ENCODE peak calls at places on chromosome 12, in six cellular contexts. E is upper lobe of right lung; H is aorta; M is tibial artery; Q is CD4-positive, alpha-beta T cell; A is heart left ventricle. L is an unnamed sample.
A peak's percentile ranks its signal among the peaks of the same experiment; 100 is the strongest.

GRCh38 chr12:27781680-27782079 is 1.6 kb upstream of the MANSC4 start:
- DNase-seq in A (no peak), E (no peak), Q (no peak), M (no peak), H (no peak), L (no peak)

GRCh38 chr12:100346660-100347059 is 10.2 kb upstream of the SLC17A8 start:
- DNase-seq in Q (no peak), H (no peak), E (no peak), A (no peak), M (no peak), L (no peak)

GRCh38 chr12:107485731-107486130 is 199.9 kb upstream of the PWP1 start:
- DNase-seq in Q (no peak), M (no peak), A (no peak), E (no peak), H (no peak), L (no peak)

GRCh38 chr12:46915861-46916260 is 90.1 kb upstream of the SLC38A4 start:
- DNase-seq in H (no peak), M (no peak), Q (no peak), E (no peak), A (no peak), L (no peak)

GRCh38 chr12:62414180-62414579 is 52.4 kb upstream of the MON2 start:
- DNase-seq in Q (no peak), E (no peak), A (peak; percentile 15), H (no peak), M (no peak), L (no peak)

GRCh38 chr12:28787151-28787550 is 361.9 kb upstream of the FAR2 start:
- DNase-seq in E (no peak), H (no peak), Q (no peak), A (no peak), M (no peak), L (no peak)

GRCh38 chr12:105419606-105420005 is 89.1 kb downstream of the C12orf75 start:
- DNase-seq in A (no peak), E (no peak), Q (no peak), M (no peak), H (no peak), L (no peak)

GRCh38 chr12:72074956-72075355 is 136.3 kb downstream of the TPH2 start:
- DNase-seq in M (no peak), A (no peak), H (no peak), E (no peak), Q (no peak), L (no peak)

GRCh38 chr12:98425859-98426258 is 89.5 kb upstream of the TMPO start:
- DNase-seq in E (no peak), H (no peak), Q (no peak), A (no peak), M (no peak), L (no peak)

GRCh38 chr12:125124320-125124966 is 59.2 kb downstream of the AACS start:
- DNase-seq in H (no peak), E (no peak), A (no peak), M (no peak), Q (no peak), L (no peak)

GRCh38 chr12:12979731-12980259 is 20.3 kb downstream of the HEBP1 start:
- DNase-seq in M (no peak), Q (no peak), A (no peak), E (no peak), H (no peak), L (no peak)

GRCh38 chr12:119486599-119487154 is 106.9 kb upstream of the TMEM233 start:
- DNase-seq in M (no peak), H (no peak), A (no peak), Q (no peak), E (no peak), L (no peak)

GRCh38 chr12:12398026-12398859 is 41.4 kb downstream of the BORCS5 start:
- DNase-seq in A (peak; percentile 68), H (peak; percentile 71), E (peak; percentile 67), M (peak; percentile 81), Q (no peak), L (no peak)

GRCh38 chr12:15774819-15775218 is 14.4 kb downstream of the EPS8 start:
- DNase-seq in H (no peak), A (no peak), Q (no peak), E (no peak), M (no peak), L (no peak)

GRCh38 chr12:4307593-4308333 is 13.2 kb upstream of the TIGAR start:
- DNase-seq in A (peak; percentile 75), E (peak; percentile 72), Q (no peak), M (peak; percentile 42), H (no peak), L (peak; percentile 43)

GRCh38 chr12:106753526-106753925 is 21.0 kb upstream of the RIC8B start:
- DNase-seq in A (no peak), H (no peak), M (no peak), Q (no peak), E (no peak), L (no peak)

GRCh38 chr12:95763809-95764253 is 26.7 kb downstream of the NTN4 start:
- DNase-seq in Q (no peak), A (peak; percentile 50), E (no peak), M (peak; percentile 44), H (peak; percentile 49), L (no peak)

GRCh38 chr12:13536219-13536910 is 339.8 kb downstream of the EMP1 start:
- DNase-seq in M (no peak), H (no peak), Q (no peak), E (no peak), A (no peak), L (no peak)

GRCh38 chr12:113471619-113472171 is at the start of gene LHX5:
- DNase-seq in H (no peak), M (no peak), E (no peak), A (no peak), Q (no peak), L (no peak)

GRCh38 chr12:95815635-95816212 is 25.2 kb upstream of the NTN4 start:
- DNase-seq in Q (no peak), A (no peak), E (no peak), H (no peak), M (no peak), L (no peak)

GRCh38 chr12:1688086-1688710 is 2.7 kb upstream of the ADIPOR2 start:
- DNase-seq in A (no peak), E (no peak), H (no peak), Q (no peak), M (no peak), L (no peak)

DNA sequence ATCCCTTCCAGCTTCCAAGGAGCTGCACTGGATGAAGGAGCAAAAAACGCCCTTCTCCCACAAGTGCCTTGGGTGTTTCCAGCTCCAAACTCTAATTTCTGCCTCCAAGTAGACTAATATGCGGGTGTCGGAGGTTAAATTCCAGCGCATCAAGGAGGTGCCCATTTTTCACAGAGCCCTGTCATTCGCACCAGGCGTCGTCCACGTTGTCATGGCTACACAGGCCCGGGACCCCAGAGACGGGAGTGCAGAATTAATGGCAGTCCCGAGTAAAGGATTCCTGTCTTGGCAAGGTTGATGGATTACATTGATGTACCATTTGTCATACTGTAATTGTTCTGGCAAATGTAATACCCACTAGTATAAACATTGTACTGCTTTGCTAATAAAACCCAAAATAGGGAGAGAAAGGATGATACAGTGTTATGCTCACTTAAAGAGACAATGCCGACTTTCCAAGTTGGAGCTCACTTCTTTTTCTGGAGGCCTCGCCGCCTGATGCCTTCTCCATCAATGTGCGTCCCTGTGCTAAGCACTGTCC is 222.9 kb upstream of the MYL2 start:
- DNase-seq in Q (no peak), M (no peak), A (no peak), E (no peak), H (no peak), L (no peak)
- H3K27ac ChIP-seq in Q (no peak overlapping the region), M (no peak overlapping the region), A (no peak overlapping the region), E (no peak overlapping the region), H (no peak overlapping the region), L (no peak overlapping the region)

GRCh38 chr12:6328945-6329692 is 12.8 kb downstream of the TNFRSF1A start:
- DNase-seq in E (no peak), M (no peak), A (no peak), H (peak; percentile 57), Q (no peak), L (no peak)

GRCh38 chr12:6327591-6328041 is 14.3 kb downstream of the TNFRSF1A start:
- DNase-seq in Q (no peak), A (no peak), M (no peak), E (no peak), H (peak; percentile 60), L (no peak)

GRCh38 chr12:6328045-6328779 is 13.7 kb downstream of the TNFRSF1A start:
- DNase-seq in Q (no peak), A (no peak), M (no peak), H (no peak), E (no peak), L (no peak)

GRCh38 chr12:6326316-6326959 is 15.4 kb downstream of the TNFRSF1A start:
- DNase-seq in H (peak; percentile 52), M (no peak), A (peak; percentile 66), E (no peak), Q (no peak), L (no peak)

DNA sequence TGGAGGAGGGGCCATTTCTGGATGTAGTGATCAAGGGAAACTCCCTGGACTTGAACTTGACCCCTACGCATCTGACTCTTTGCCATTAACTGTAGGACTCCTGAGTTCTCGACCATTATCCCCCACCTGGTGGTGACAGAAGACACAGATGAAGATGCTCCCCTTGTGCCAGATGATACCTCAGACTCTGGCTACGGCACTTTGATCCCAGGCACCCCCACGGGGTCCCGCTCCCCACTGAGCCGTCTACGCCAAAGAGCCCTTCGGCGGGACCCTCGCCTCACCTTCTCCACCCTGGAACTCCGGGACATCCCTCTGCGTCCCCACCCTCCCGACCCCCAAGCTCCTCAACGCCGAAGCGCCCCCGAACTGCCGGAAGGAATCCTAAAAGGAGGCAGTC is 14.7 kb downstream of the TNFRSF1A start:
- DNase-seq in Q (no peak), E (no peak), M (no peak), H (no peak), A (no peak), L (no peak)
- H3K27ac ChIP-seq in Q (no peak overlapping the region), E (peak overlapping the region; percentile 20), M (peak overlapping the region; percentile 45), H (no peak overlapping the region), A (peak overlapping the region; percentile 59), L (no peak overlapping the region)

GRCh38 chr12:55820679-55821078 is 2.8 kb downstream of the ORMDL2 start:
- DNase-seq in A (no peak), H (no peak), Q (no peak), E (no peak), M (no peak), L (no peak)
- H3K27ac ChIP-seq in A (no peak overlapping the region), H (no peak overlapping the region), Q (no peak overlapping the region), E (no peak overlapping the region), M (no peak overlapping the region), L (no peak overlapping the region)

DNA sequence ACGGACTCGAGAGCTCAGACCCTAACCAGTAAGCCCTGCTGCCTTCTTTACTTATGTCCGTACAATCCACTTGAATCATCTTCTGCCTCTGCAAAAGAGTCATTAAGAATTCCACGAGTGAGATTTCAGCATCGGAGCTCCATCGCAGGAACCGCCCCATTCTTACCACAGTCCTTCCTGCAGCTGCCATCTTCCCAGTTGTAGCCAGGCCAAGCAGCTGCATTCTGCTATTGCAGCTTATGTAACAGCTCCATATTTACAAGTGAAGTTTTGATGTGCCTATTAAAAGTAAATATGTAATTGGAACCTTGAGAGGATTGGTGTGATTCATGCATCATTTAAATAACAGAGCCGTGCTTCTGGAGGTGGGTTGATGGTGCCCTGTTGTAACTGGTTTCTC is 157.4 kb downstream of the KICS2 start:
- DNase-seq in Q (no peak), H (no peak), M (no peak), E (no peak), A (no peak), L (no peak)
- H3K27ac ChIP-seq in Q (no peak overlapping the region), H (no peak overlapping the region), M (no peak overlapping the region), E (no peak overlapping the region), A (no peak overlapping the region), L (no peak overlapping the region)

L was measured in substantia nigra.